ENCODE peak calls at places on chromosomes 12 and 14, in eight cellular contexts. V is left ventricle myocardium superior; S is SK-N-DZ; G is Kasumi-1; I is heart left ventricle; Y is stimulated activated CD4-positive, alpha-beta T cell treated with anti-CD3 and anti-CD28 coated beads, Interleukin-4, amount 100 ng/mL, for 48 hours; W is AG20443; Q is cardiac muscle cell. K is an unnamed sample.

GRCh38 chr12:65741662-65742480 is 82.4 kb upstream of the HMGA2 start:
- DNase-seq in S (no peak), I (no peak), Y (no peak), W (peak), G (no peak), V (peak), Q (peak), K (peak)

GRCh38 chr12:50017653-50018052 is 7.6 kb downstream of the RACGAP1 start:
- DNase-seq in G (no peak), W (no peak), V (no peak), I (no peak), Q (no peak), Y (no peak), S (no peak), K (no peak)

GRCh38 chr14:41607966-41608663 is 1.4 kb downstream of the LRFN5 start:
- DNase-seq in W (peak), Q (peak), Y (no peak), S (no peak), I (no peak), G (no peak), V (peak), K (no peak)

GRCh38 chr14:90427848-90428426 is 31.1 kb downstream of the CALM1 start:
- DNase-seq in Q (no peak), Y (no peak), S (no peak), W (no peak), V (no peak), I (peak), G (no peak), K (no peak)

GRCh38 chr12:11902525-11902875 is 168.2 kb upstream of the BCL2L14 start:
- DNase-seq in Q (no peak), I (no peak), W (no peak), Y (no peak), S (no peak), G (no peak), V (no peak), K (no peak)

GRCh38 chr12:117294206-117294605 is 67.2 kb downstream of the NOS1 start:
- DNase-seq in V (no peak), W (no peak), Y (no peak), Q (no peak), G (no peak), I (no peak), S (no peak), K (no peak)

GRCh38 chr14:100617715-100618693 is 30.8 kb upstream of the BEGAIN start:
- DNase-seq in G (peak), Q (no peak), I (no peak), V (peak), W (no peak), Y (no peak), S (no peak), K (peak)

GRCh38 chr14:101353422-101353821 is 207.9 kb upstream of the DIO3 start:
- DNase-seq in V (no peak), W (no peak), S (no peak), Y (no peak), G (no peak), I (no peak), Q (no peak), K (no peak)

GRCh38 chr14:68626386-68626785 is 166.5 kb downstream of the ZFP36L1 start:
- DNase-seq in G (no peak), W (no peak), Q (no peak), V (peak), I (peak), S (no peak), Y (no peak), K (no peak)

GRCh38 chr12:106251636-106252035 is 3.8 kb upstream of the CKAP4 start:
- DNase-seq in S (no peak), G (no peak), I (no peak), V (no peak), Y (no peak), W (peak), Q (peak), K (no peak)

GRCh38 chr12:32443491-32443890 is 44.1 kb downstream of the FGD4 start:
- DNase-seq in I (no peak), S (no peak), Q (no peak), W (no peak), V (no peak), G (no peak), Y (no peak), K (no peak)

GRCh38 chr12:121227294-121227693 is 17.4 kb downstream of the P2RX4 start:
- DNase-seq in I (no peak), W (no peak), Y (no peak), Q (no peak), S (no peak), G (no peak), V (no peak), K (peak)

GRCh38 chr12:6950401-6950801 is 755 bp upstream of the PTPN6 start:
- DNase-seq in V (peak), G (no peak), I (no peak), Q (no peak), S (peak), Y (no peak), W (no peak), K (peak)

GRCh38 chr12:57765698-57766463 is 997 bp downstream of the CYP27B1 start:
- DNase-seq in V (no peak), Y (no peak), G (no peak), S (no peak), I (no peak), W (no peak), Q (no peak), K (peak)

GRCh38 chr12:120224304-120225199 is 23.6 kb upstream of the RPLP0 start:
- DNase-seq in Y (no peak), V (peak), S (no peak), G (peak), I (peak), W (peak), Q (no peak), K (peak)

GRCh38 chr12:89960607-89961394 is 252.2 kb upstream of the ATP2B1 start:
- DNase-seq in Q (no peak), V (no peak), G (no peak), W (no peak), Y (no peak), S (no peak), I (no peak), K (no peak)

GRCh38 chr14:69355155-69355954 is 42.7 kb downstream of the ERH start:
- DNase-seq in W (no peak), I (no peak), Q (no peak), G (no peak), S (no peak), Y (no peak), V (no peak), K (no peak)

GRCh38 chr12:69284131-69284530 is 44.8 kb downstream of the CPSF6 start:
- DNase-seq in S (peak), V (peak), I (peak), Q (peak), W (peak), G (peak), Y (peak), K (peak)

GRCh38 chr14:75258079-75258802 is 20.4 kb upstream of the FOS start:
- DNase-seq in Y (no peak), S (no peak), Q (no peak), W (peak), V (no peak), I (no peak), G (no peak), K (no peak)

GRCh38 chr12:32918890-32919791 is 22.6 kb upstream of the PKP2 start:
- DNase-seq in V (no peak), G (peak), W (no peak), I (no peak), Y (no peak), S (peak), Q (peak), K (no peak)

GRCh38 chr14:102279688-102280348 is 25.1 kb downstream of the MOK start:
- DNase-seq in Y (no peak), I (no peak), Q (no peak), W (peak), V (no peak), S (no peak), G (no peak), K (no peak)

GRCh38 chr12:53268637-53269562 is 801 bp downstream of the ESPL1 start:
- DNase-seq in G (no peak), V (no peak), I (no peak), W (peak), Q (no peak), S (no peak), Y (no peak), K (no peak)

GRCh38 chr14:104980601-104981531 is 2.7 kb upstream of the AHNAK2 start:
- DNase-seq in S (no peak), Q (no peak), W (no peak), I (no peak), V (no peak), Y (no peak), G (no peak), K (no peak)

GRCh38 chr14:95875831-95876768 is 532 bp upstream of the TUNAR start:
- DNase-seq in W (peak), S (peak), Q (peak), I (no peak), G (no peak), V (no peak), Y (no peak), K (no peak)

GRCh38 chr14:25032092-25032784 is 17.7 kb downstream of the STXBP6 start:
- DNase-seq in G (peak), I (no peak), S (peak), V (no peak), Q (no peak), W (no peak), Y (no peak), K (no peak)

GRCh38 chr12:101051151-101051550 is 158.9 kb downstream of the SLC5A8 start:
- DNase-seq in S (no peak), G (no peak), Q (no peak), I (no peak), W (no peak), Y (no peak), V (no peak), K (no peak)

GRCh38 chr12:100752841-100753240 is 41.7 kb upstream of the ANO4 start:
- DNase-seq in I (no peak), W (no peak), S (no peak), Q (no peak), V (no peak), Y (no peak), G (no peak), K (no peak)

GRCh38 chr14:104680806-104681688 is 8.4 kb upstream of the INF2 start:
- DNase-seq in V (peak), I (peak), Y (no peak), W (peak), G (peak), Q (peak), S (peak), K (peak)

GRCh38 chr12:22598141-22598762 is 26.7 kb upstream of the ETNK1 start:
- DNase-seq in Q (no peak), I (no peak), V (no peak), G (no peak), Y (no peak), S (no peak), W (no peak), K (no peak)